ENCODE peak calls at places on chromosomes 1 and 21, in five cellular contexts. G, Q, N, M and T are unnamed samples.

GRCh38 chr1:76759950-76760349 is 107.3 kb upstream of the ST6GALNAC5 start:
- DNase-seq in G (peak; percentile 26), Q (no peak), N (no peak), M (peak; percentile 25), T (peak; percentile 61)

GRCh38 chr1:173856903-173857302 is 10.9 kb downstream of the GAS5 start:
- DNase-seq in G (no peak), Q (peak; percentile 57), N (no peak), M (no peak), T (no peak)

GRCh38 chr1:202038688-202039346 is 28.4 kb downstream of the ELF3 start:
- DNase-seq in G (no peak), Q (no peak), N (no peak), M (no peak), T (no peak)

GRCh38 chr1:177174921-177175634 is 4.3 kb downstream of the BRINP2 start:
- DNase-seq in G (no peak), Q (no peak), N (no peak), M (no peak), T (no peak)

GRCh38 chr1:237736372-237737029 is 154.2 kb downstream of the ZP4 start:
- DNase-seq in G (peak; percentile 28), Q (no peak), N (no peak), M (no peak), T (peak; percentile 30)

GRCh38 chr21:45990741-45991605 is 9.4 kb downstream of the COL6A1 start:
- DNase-seq in G (no peak), Q (no peak), N (peak; percentile 55), M (peak; percentile 7), T (no peak)

GRCh38 chr1:26317612-26318337 is at the start of gene CD52:
- DNase-seq in G (no peak), Q (no peak), N (no peak), M (no peak), T (no peak)

GRCh38 chr21:24163539-24163938 is 1443.7 kb downstream of the MRPL39 start:
- DNase-seq in G (no peak), Q (no peak), N (no peak), M (no peak), T (no peak)

GRCh38 chr21:41526478-41527087 is 18.6 kb upstream of the TMPRSS2 start:
- DNase-seq in G (peak; percentile 48), Q (no peak), N (no peak), M (no peak), T (no peak)

GRCh38 chr1:77056525-77056924 is 162.7 kb downstream of the PIGK start:
- DNase-seq in G (no peak), Q (no peak), N (no peak), M (no peak), T (no peak)

GRCh38 chr1:85427358-85427757 is 37.6 kb downstream of the DDAH1 start:
- DNase-seq in G (no peak), Q (no peak), N (no peak), M (no peak), T (no peak)

GRCh38 chr1:173590557-173590956 is 12.3 kb downstream of the SLC9C2 start:
- DNase-seq in G (no peak), Q (no peak), N (no peak), M (no peak), T (peak; percentile 8)

GRCh38 chr1:117210831-117211261 is at the start of gene VTCN1:
- DNase-seq in G (peak; percentile 80), Q (no peak), N (no peak), M (no peak), T (no peak)

GRCh38 chr1:242447682-242448081 is 76.8 kb downstream of the PLD5 start:
- DNase-seq in G (no peak), Q (no peak), N (no peak), M (no peak), T (no peak)

GRCh38 chr1:234102591-234102990 is 198.1 kb downstream of the SLC35F3 start:
- DNase-seq in G (no peak), Q (no peak), N (no peak), M (no peak), T (peak; percentile 73)

GRCh38 chr1:85274969-85275453 is 1.4 kb downstream of the BCL10 start:
- DNase-seq in G (peak; percentile 73), Q (peak; percentile 94), N (no peak), M (no peak), T (peak; percentile 85)

GRCh38 chr1:234924450-234925355 is 203.9 kb downstream of the TOMM20 start:
- DNase-seq in G (no peak), Q (peak; percentile 31), N (no peak), M (no peak), T (no peak)

GRCh38 chr1:119275145-119275929 is 93.2 kb upstream of the HAO2 start:
- DNase-seq in G (peak; percentile 68), Q (peak; percentile 63), N (peak; percentile 65), M (peak; percentile 49), T (peak; percentile 80)

GRCh38 chr1:149993181-149993580 is 17.3 kb downstream of the OTUD7B start:
- DNase-seq in G (no peak), Q (no peak), N (no peak), M (no peak), T (no peak)

GRCh38 chr1:42322577-42322976 is 12.5 kb downstream of the FOXJ3 start:
- DNase-seq in G (no peak), Q (peak; percentile 79), N (no peak), M (no peak), T (peak; percentile 65)

GRCh38 chr1:59976194-59977074 is 49.9 kb upstream of the CYP2J2 start:
- DNase-seq in G (peak; percentile 78), Q (peak; percentile 63), N (peak; percentile 82), M (peak; percentile 53), T (peak; percentile 38)

GRCh38 chr1:4754816-4755215 is 100.4 kb downstream of the AJAP1 start:
- DNase-seq in G (no peak), Q (no peak), N (no peak), M (no peak), T (no peak)

GRCh38 chr1:160862151-160863061 is at the start of gene CD244:
- DNase-seq in G (peak; percentile 28), Q (no peak), N (no peak), M (no peak), T (no peak)

GRCh38 chr1:71660417-71660816 is 579.6 kb upstream of the ZRANB2 start:
- DNase-seq in G (no peak), Q (no peak), N (no peak), M (no peak), T (peak; percentile 65)

GRCh38 chr1:215526147-215526845 is 40.8 kb upstream of the KCTD3 start:
- DNase-seq in G (peak; percentile 61), Q (peak; percentile 61), N (no peak), M (no peak), T (peak; percentile 40)

GRCh38 chr1:29379438-29380073 is 143.2 kb downstream of the PTPRU start:
- DNase-seq in G (no peak), Q (peak; percentile 65), N (no peak), M (peak; percentile 54), T (peak; percentile 33)

GRCh38 chr1:182670032-182670431 is 14.4 kb downstream of the RGS8 start:
- DNase-seq in G (no peak), Q (no peak), N (no peak), M (no peak), T (no peak)

GRCh38 chr21:43814215-43815106 is 25.1 kb downstream of the RRP1 start:
- DNase-seq in G (no peak), Q (no peak), N (no peak), M (no peak), T (peak; percentile 6)

GRCh38 chr1:89809556-89809955 is 11.3 kb upstream of the LRRC8D start:
- DNase-seq in G (no peak), Q (no peak), N (no peak), M (no peak), T (no peak)

GRCh38 chr1:85048296-85049064 is at the start of gene MCOLN3:
- DNase-seq in G (peak; percentile 75), Q (no peak), N (no peak), M (peak; percentile 6), T (no peak)

GRCh38 chr1:197958438-197958837 is 41.3 kb downstream of the LHX9 start:
- DNase-seq in G (no peak), Q (no peak), N (no peak), M (no peak), T (no peak)

GRCh38 chr1:53766766-53767409 is 27.9 kb upstream of the GLIS1 start:
- DNase-seq in G (no peak), Q (peak; percentile 69), N (no peak), M (no peak), T (peak; percentile 61)

GRCh38 chr1:44810101-44810761 is 1.9 kb downstream of the BTBD19 start:
- DNase-seq in G (peak; percentile 16), Q (peak; percentile 32), N (no peak), M (no peak), T (no peak)

GRCh38 chr1:158177705-158178450 is 2.8 kb upstream of the CD1D start:
- DNase-seq in G (peak; percentile 89), Q (peak; percentile 41), N (peak; percentile 90), M (peak; percentile 91), T (peak; percentile 56)
- H3K27me3 ChIP-seq in G (peaks cover 38% of the 10 kb centered on the region), Q (peaks cover 45% of the 10 kb centered on the region), N (no peaks in the 10 kb centered on the region), M (peaks cover 58% of the 10 kb centered on the region), T (peaks cover 37% of the 10 kb centered on the region)

DNA sequence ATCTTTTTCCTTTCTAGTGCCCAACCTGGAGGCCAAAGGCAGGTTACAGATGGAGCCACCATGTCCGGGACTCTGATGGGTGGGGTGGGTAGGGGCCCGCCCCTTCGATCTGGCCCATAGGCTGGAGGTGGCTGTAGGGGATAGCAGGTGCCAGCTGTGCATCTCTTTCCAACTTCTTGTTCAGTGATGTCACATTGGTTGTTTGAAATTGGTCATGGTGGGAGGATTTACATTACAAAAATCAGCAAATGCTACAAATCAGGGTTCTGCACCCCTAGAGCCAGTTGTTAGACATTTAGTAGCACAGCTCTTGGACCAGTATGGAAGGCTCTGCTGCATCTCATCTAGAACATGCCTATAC is 22.4 kb upstream of the POU3F1 start:
- DNase-seq in G (no peak), Q (no peak), N (no peak), M (no peak), T (no peak)
- H3K4me1 ChIP-seq in G (no peaks in the 10 kb centered on the region), Q (no peaks in the 10 kb centered on the region), N (no peaks in the 10 kb centered on the region), M (no peaks in the 10 kb centered on the region), T (no peaks in the 10 kb centered on the region)

GRCh38 chr1:230425252-230426061 is 675 bp downstream of the PGBD5 start:
- DNase-seq in G (peak; percentile 34), Q (no peak), N (no peak), M (peak; percentile 34), T (no peak)
- H3K27me3 ChIP-seq in G (peaks cover 71% of the 10 kb centered on the region), Q (peaks cover 29% of the 10 kb centered on the region), N (no peaks in the 10 kb centered on the region), M (no peaks in the 10 kb centered on the region), T (peaks cover 16% of the 10 kb centered on the region)

GRCh38 chr1:184506501-184506900 is 119.7 kb downstream of the C1orf21 start:
- DNase-seq in G (no peak), Q (peak; percentile 20), N (no peak), M (no peak), T (no peak)
- H3K4me1 ChIP-seq in G (peaks cover 24% of the 10 kb centered on the region), Q (peaks cover 14% of the 10 kb centered on the region), N (no peaks in the 10 kb centered on the region), M (peaks cover 12% of the 10 kb centered on the region), T (peaks cover 7% of the 10 kb centered on the region)

GRCh38 chr1:156694563-156694962 is 10.8 kb downstream of the CRABP2 start:
- DNase-seq in G (no peak), Q (no peak), N (no peak), M (no peak), T (no peak)
- H3K27me3 ChIP-seq in G (no peaks in the 10 kb centered on the region), Q (peaks cover 12% of the 10 kb centered on the region), N (no peaks in the 10 kb centered on the region), M (no peaks in the 10 kb centered on the region), T (no peaks in the 10 kb centered on the region)

GRCh38 chr1:18908911-18909771 is 6.8 kb upstream of the ALDH4A1 start:
- DNase-seq in G (no peak), Q (no peak), N (no peak), M (peak; percentile 65), T (no peak)
- H3K4me1 ChIP-seq in G (no peaks in the 10 kb centered on the region), Q (peaks cover 25% of the 10 kb centered on the region), N (no peaks in the 10 kb centered on the region), M (no peaks in the 10 kb centered on the region), T (peaks cover 11% of the 10 kb centered on the region)